ENCODE peak calls at places on chromosomes 13 and 19, in nine cellular contexts. X is transverse colon, L is right lobe of liver, J is HFFc6, B is AG04450, A is glutamatergic neuron, W is fibroblast of lung, H is B cell, D is tibial artery. Q is an unnamed sample.

GRCh38 chr19:56838930-56839664 is 1.4 kb downstream of the PEG3 start:
- DNase-seq in X (peak; percentile 84), L (peak; percentile 94), J (no peak), B (no peak), A (peak; percentile 93), W (peak; percentile 94), H (peak; percentile 46), D (peak; percentile 98), Q (no peak)

GRCh38 chr19:391726-392374 is 17.1 kb downstream of the C2CD4C start:
- DNase-seq in X (no peak), L (peak; percentile 7), J (no peak), B (no peak), A (no peak), W (no peak), H (no peak), D (no peak), Q (no peak)

GRCh38 chr19:344625-345319 is at the start of gene MIER2:
- DNase-seq in X (peak; percentile 87), L (peak; percentile 83), J (peak; percentile 64), B (peak; percentile 16), A (peak; percentile 92), W (peak; percentile 76), H (peak; percentile 91), D (peak; percentile 89), Q (peak; percentile 93)

GRCh38 chr19:677201-677600 is 1.0 kb downstream of the FSTL3 start:
- DNase-seq in X (peak; percentile 63), L (peak; percentile 42), J (peak; percentile 66), B (peak; percentile 18), A (no peak), W (peak; percentile 82), H (no peak), D (peak; percentile 95), Q (no peak)

GRCh38 chr13:108915095-108915633 is 285.8 kb downstream of the MYO16 start:
- DNase-seq in X (no peak), L (no peak), J (peak; percentile 44), B (peak; percentile 27), A (no peak), W (peak; percentile 67), H (no peak), D (no peak), Q (no peak)

GRCh38 chr13:59906413-59907027 is 257.2 kb downstream of the DIAPH3 start:
- DNase-seq in X (no peak), L (no peak), J (peak; percentile 45), B (peak; percentile 8), A (no peak), W (peak; percentile 76), H (peak; percentile 1), D (no peak), Q (peak; percentile 4)

GRCh38 chr13:43363156-43363918 is 340.0 kb downstream of the DNAJC15 start:
- DNase-seq in X (no peak), L (no peak), J (no peak), B (peak; percentile 16), A (no peak), W (peak; percentile 69), H (no peak), D (no peak), Q (no peak)

GRCh38 chr13:65336916-65337315 is 1893.2 kb downstream of the PCDH9 start:
- DNase-seq in X (no peak), L (no peak), J (no peak), B (peak; percentile 32), A (no peak), W (peak; percentile 95), H (no peak), D (no peak), Q (no peak)

GRCh38 chr13:59250276-59250990 is 913.3 kb downstream of the DIAPH3 start:
- DNase-seq in X (no peak), L (no peak), J (no peak), B (no peak), A (no peak), W (no peak), H (no peak), D (no peak), Q (no peak)

GRCh38 chr13:97757807-97758206 is 195.7 kb upstream of the IPO5 start:
- DNase-seq in X (no peak), L (no peak), J (no peak), B (no peak), A (no peak), W (peak; percentile 17), H (no peak), D (peak; percentile 77), Q (no peak)

GRCh38 chr13:97751477-97751876 is 202.0 kb upstream of the IPO5 start:
- DNase-seq in X (no peak), L (no peak), J (no peak), B (no peak), A (no peak), W (no peak), H (no peak), D (no peak), Q (no peak)

GRCh38 chr13:97758317-97758716 is 195.2 kb upstream of the IPO5 start:
- DNase-seq in X (no peak), L (no peak), J (no peak), B (no peak), A (no peak), W (peak; percentile 10), H (no peak), D (no peak), Q (no peak)

GRCh38 chr13:97753269-97753668 is 200.2 kb upstream of the IPO5 start:
- DNase-seq in X (no peak), L (no peak), J (no peak), B (no peak), A (no peak), W (no peak), H (no peak), D (no peak), Q (no peak)

DNA sequence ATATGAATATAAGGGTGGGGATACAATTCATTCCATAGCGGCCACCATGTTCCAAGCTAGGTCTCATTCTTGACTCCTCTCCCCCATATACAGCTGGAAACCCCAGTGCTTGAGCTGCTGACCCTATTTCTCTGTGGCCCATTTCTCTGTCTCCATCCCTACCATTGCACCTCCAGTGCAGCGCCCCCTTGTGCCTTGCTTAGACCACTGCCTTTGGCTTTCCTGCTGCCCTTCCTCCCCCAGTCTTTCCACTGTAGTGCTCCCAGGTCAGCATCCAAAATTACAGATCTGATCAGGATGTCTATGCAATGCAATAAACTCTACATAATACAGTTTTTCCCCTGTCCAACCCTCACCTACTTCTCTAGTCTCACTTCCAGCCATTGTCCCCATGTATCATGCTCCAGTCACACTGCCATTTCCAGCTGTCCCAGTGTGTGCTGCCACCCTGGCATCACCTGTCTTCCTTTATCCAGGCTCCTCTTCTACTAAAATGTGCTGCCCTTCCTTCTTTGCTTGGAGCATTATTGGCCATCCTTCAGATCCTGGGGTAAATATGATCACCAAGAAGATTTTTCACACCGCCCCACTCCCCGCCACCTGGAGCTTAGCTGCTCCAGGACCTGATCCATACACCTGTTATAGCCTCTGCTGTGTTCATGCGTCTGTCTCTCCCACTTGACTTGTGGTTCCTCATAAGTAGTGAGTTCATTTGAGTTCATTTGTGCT is 199.4 kb upstream of the IPO5 start:
- DNase-seq in X (no peak), L (no peak), J (no peak), B (no peak), A (no peak), W (no peak), H (no peak), D (no peak), Q (no peak)
- TF ChIP-seq CTCF in X (no peak), L (no peak), J (no peak), B (peak; percentile 12), A (no peak), W (no peak), H (no peak), D (no peak), Q (no peak)

GRCh38 chr13:40992678-40993077 is 26.4 kb downstream of the ELF1 start:
- DNase-seq in X (no peak), L (no peak), J (no peak), B (no peak), A (no peak), W (no peak), H (no peak), D (no peak), Q (no peak)
- TF ChIP-seq CTCF in X (no peak), L (peak; percentile 26), J (no peak), B (no peak), A (no peak), W (no peak), H (peak; percentile 16), D (no peak), Q (no peak)

GRCh38 chr19:50632151-50632835 is 7.4 kb downstream of the SYT3 start:
- DNase-seq in X (no peak), L (no peak), J (no peak), B (no peak), A (no peak), W (no peak), H (no peak), D (no peak), Q (no peak)
- TF ChIP-seq CTCF in X (no peak), L (no peak), J (no peak), B (no peak), A (no peak), W (no peak), H (no peak), D (no peak), Q (no peak)

GRCh38 chr13:52850396-52851152 is 2.1 kb upstream of the PCDH8 start:
- DNase-seq in X (peak; percentile 73), L (peak; percentile 68), J (no peak), B (no peak), A (peak; percentile 79), W (peak; percentile 48), H (peak; percentile 35), D (peak; percentile 71), Q (peak; percentile 93)
- TF ChIP-seq CTCF in X (no peak), L (no peak), J (peak; percentile 32), B (no peak), A (peak; percentile 84), W (no peak), H (no peak), D (no peak), Q (peak; percentile 54)

DNA sequence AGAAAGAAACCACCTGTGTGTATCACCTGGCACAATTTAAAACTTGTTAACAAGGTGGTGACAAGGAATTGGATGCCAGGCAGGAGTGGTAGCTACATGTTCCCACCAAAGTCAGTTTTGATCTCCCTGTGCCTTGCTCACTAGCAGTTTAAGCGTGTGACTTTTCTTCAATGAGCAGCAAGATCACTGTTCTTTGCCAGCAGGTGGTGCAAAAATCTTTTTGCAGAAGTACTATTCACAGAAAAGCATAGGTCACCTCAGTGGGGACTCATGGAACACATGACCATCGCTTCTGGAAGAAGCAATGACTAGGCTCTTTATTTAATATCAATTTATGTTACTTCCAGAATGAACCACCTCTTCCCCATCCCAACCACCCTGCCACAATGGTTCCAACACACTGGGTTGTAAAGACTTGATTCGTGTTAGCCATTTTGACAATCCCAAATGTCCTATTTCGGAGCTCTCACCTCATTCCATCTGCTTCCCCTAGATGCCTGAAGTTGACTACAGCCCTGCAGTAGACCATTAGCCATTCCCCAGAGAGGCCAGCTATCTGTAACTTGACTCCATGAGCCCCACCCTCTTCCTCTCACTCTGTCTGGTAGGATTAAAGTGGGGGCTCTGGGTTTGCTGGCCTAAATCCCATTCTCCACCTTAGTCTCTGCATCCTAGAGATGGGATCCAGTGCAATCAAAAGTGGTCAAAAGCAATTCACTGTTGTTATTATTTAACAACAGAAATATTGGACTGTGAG is 59.1 kb upstream of the TNFRSF19 start:
- DNase-seq in X (no peak), L (no peak), J (peak; percentile 41), B (no peak), A (peak; percentile 46), W (peak; percentile 53), H (peak; percentile 34), D (no peak), Q (peak; percentile 6)
- TF ChIP-seq CTCF in X (no peak), L (peak; percentile 17), J (peak; percentile 68), B (peak; percentile 33), A (peak; percentile 19), W (no peak), H (peak; percentile 21), D (no peak), Q (no peak)

GRCh38 chr19:32104465-32105235 is 240.8 kb upstream of the ZNF507 start:
- DNase-seq in X (peak; percentile 16), L (no peak), J (no peak), B (no peak), A (no peak), W (peak; percentile 32), H (no peak), D (no peak), Q (peak; percentile 46)
- TF ChIP-seq CTCF in X (no peak), L (no peak), J (no peak), B (no peak), A (no peak), W (peak; percentile 9), H (no peak), D (no peak), Q (peak; percentile 25)